ENCODE peak calls at places on chromosome 6, in seven cellular contexts. T, G, Z, X, W, K and H are unnamed samples.

GRCh38 chr6:30836431-30836866 is 47.9 kb upstream of the DDR1 start:
- DNase-seq in T (no peak), G (no peak), Z (no peak), X (no peak), W (no peak), K (no peak), H (no peak)

GRCh38 chr6:41294463-41294862 is 8.0 kb upstream of the TREM1 start:
- DNase-seq in T (no peak), G (no peak), Z (peak), X (no peak), W (no peak), K (no peak), H (no peak)

GRCh38 chr6:134177753-134178229 is 125.4 kb upstream of the SLC2A12 start:
- DNase-seq in T (no peak), G (no peak), Z (no peak), X (no peak), W (no peak), K (no peak), H (no peak)

GRCh38 chr6:77657365-77657764 is 4.5 kb downstream of the MEI4 start:
- DNase-seq in T (no peak), G (no peak), Z (no peak), X (no peak), W (no peak), K (no peak), H (no peak)

GRCh38 chr6:35489995-35490791 is 6.7 kb downstream of the TEAD3 start:
- DNase-seq in T (no peak), G (no peak), Z (no peak), X (no peak), W (no peak), K (no peak), H (no peak)

GRCh38 chr6:29995346-29995777 is 53.0 kb downstream of the HLA-A start:
- DNase-seq in T (no peak), G (no peak), Z (no peak), X (peak), W (no peak), K (no peak), H (no peak)

GRCh38 chr6:1552296-1552761 is 57.4 kb upstream of the FOXC1 start:
- DNase-seq in T (no peak), G (peak), Z (no peak), X (no peak), W (no peak), K (no peak), H (peak)

GRCh38 chr6:37882724-37883413 is 63.3 kb downstream of the ZFAND3 start:
- DNase-seq in T (no peak), G (no peak), Z (no peak), X (peak), W (no peak), K (no peak), H (no peak)

GRCh38 chr6:162562041-162562440 is 165.5 kb downstream of the PRKN start:
- DNase-seq in T (no peak), G (no peak), Z (no peak), X (no peak), W (no peak), K (no peak), H (no peak)